ENCODE peak calls at places on chromosome 12, in five cellular contexts. Q is ovary, T is stomach, O is GM12878, R is breast epithelium. B is an unnamed sample.
A peak's percentile ranks its signal among the peaks of the same experiment; 100 is the strongest.

GRCh38 chr12:103756443-103756842 is 84.6 kb downstream of the NT5DC3 start:
- DNase-seq in Q (no peak), T (no peak), O (no peak), R (no peak), B (no peak)

GRCh38 chr12:9379023-9379742 is 171.0 kb upstream of the PZP start:
- DNase-seq in Q (no peak), T (no peak), O (no peak), R (no peak), B (no peak)

GRCh38 chr12:104219361-104219892 is 3.8 kb downstream of the TXNRD1 start:
- DNase-seq in Q (no peak), T (no peak), O (no peak), R (no peak), B (no peak)

GRCh38 chr12:52235001-52235760 is 2.1 kb downstream of the KRT7 start:
- DNase-seq in Q (no peak), T (no peak), O (no peak), R (peak; percentile 54), B (no peak)

GRCh38 chr12:108721824-108722223 is 9.5 kb downstream of the CORO1C start:
- DNase-seq in Q (no peak), T (no peak), O (no peak), R (no peak), B (no peak)

GRCh38 chr12:87021400-87021799 is 765.2 kb upstream of the MGAT4C start:
- DNase-seq in Q (no peak), T (no peak), O (no peak), R (no peak), B (no peak)

GRCh38 chr12:104121001-104121400 is 17.0 kb downstream of the NFYB start:
- DNase-seq in Q (no peak), T (no peak), O (no peak), R (no peak), B (no peak)

GRCh38 chr12:6696690-6697583 is 3.7 kb downstream of the PIANP start:
- DNase-seq in Q (no peak), T (no peak), O (peak; percentile 42), R (no peak), B (peak; percentile 52)

GRCh38 chr12:87142346-87142745 is 886.2 kb upstream of the MGAT4C start:
- DNase-seq in Q (no peak), T (no peak), O (no peak), R (no peak), B (no peak)

GRCh38 chr12:112130461-112130998 is 5.2 kb downstream of the TRAFD1 start:
- DNase-seq in Q (no peak), T (no peak), O (peak; percentile 70), R (no peak), B (no peak)

GRCh38 chr12:93459992-93460391 is 7.3 kb upstream of the MRPL42 start:
- DNase-seq in Q (no peak), T (no peak), O (no peak), R (no peak), B (no peak)

GRCh38 chr12:55619352-55620138 is 17.1 kb upstream of the OR10P1 start:
- DNase-seq in Q (no peak), T (no peak), O (peak; percentile 74), R (no peak), B (no peak)

GRCh38 chr12:981956-982355 is 9.1 kb upstream of the ERC1 start:
- DNase-seq in Q (no peak), T (no peak), O (no peak), R (no peak), B (no peak)

GRCh38 chr12:79897617-79898016 is 37.3 kb downstream of the PPP1R12A start:
- DNase-seq in Q (no peak), T (no peak), O (no peak), R (no peak), B (no peak)

GRCh38 chr12:49961111-49961922 is at the start of gene AQP5:
- DNase-seq in Q (peak; percentile 54), T (peak; percentile 34), O (no peak), R (no peak), B (peak; percentile 81)

GRCh38 chr12:12791756-12792346 is 6.4 kb downstream of the APOLD1 start:
- DNase-seq in Q (peak; percentile 52), T (no peak), O (no peak), R (no peak), B (no peak)

GRCh38 chr12:55707841-55708694 is at the start of gene ITGA7:
- DNase-seq in Q (peak; percentile 80), T (peak; percentile 74), O (no peak), R (no peak), B (peak; percentile 98)

GRCh38 chr12:107822356-107822755 is 47.9 kb downstream of the ASCL4 start:
- DNase-seq in Q (no peak), T (no peak), O (no peak), R (no peak), B (no peak)

GRCh38 chr12:23561536-23561935 is 387.9 kb downstream of the SOX5 start:
- DNase-seq in Q (no peak), T (no peak), O (no peak), R (no peak), B (no peak)

GRCh38 chr12:127389923-127390322 is 877.0 kb upstream of the TMEM132C start:
- DNase-seq in Q (no peak), T (no peak), O (no peak), R (no peak), B (no peak)

GRCh38 chr12:114186241-114187002 is 219.5 kb downstream of the TBX5 start:
- DNase-seq in Q (no peak), T (no peak), O (no peak), R (no peak), B (no peak)

GRCh38 chr12:106345739-106346138 is 11.8 kb upstream of the POLR3B start:
- DNase-seq in Q (no peak), T (peak; percentile 27), O (no peak), R (no peak), B (no peak)

GRCh38 chr12:70240677-70241076 is 2.6 kb upstream of the CNOT2 start:
- DNase-seq in Q (no peak), T (no peak), O (no peak), R (no peak), B (no peak)

GRCh38 chr12:51362307-51362706 is 15.8 kb upstream of the CELA1 start:
- DNase-seq in Q (no peak), T (no peak), O (no peak), R (no peak), B (no peak)

GRCh38 chr12:121748571-121749265 is 36.2 kb downstream of the TMEM120B start:
- DNase-seq in Q (peak; percentile 85), T (no peak), O (no peak), R (no peak), B (no peak)

GRCh38 chr12:6323340-6323994 is 13.0 kb downstream of the PLEKHG6 start:
- DNase-seq in Q (no peak), T (peak; percentile 42), O (peak; percentile 71), R (no peak), B (no peak)

GRCh38 chr12:93521225-93521854 is 51.1 kb upstream of the SOCS2 start:
- DNase-seq in Q (no peak), T (peak; percentile 72), O (no peak), R (no peak), B (no peak)

GRCh38 chr12:26426652-26427051 is 231.3 kb downstream of the SSPN start:
- DNase-seq in Q (no peak), T (no peak), O (no peak), R (no peak), B (no peak)

GRCh38 chr12:5064913-5065490 is 21.3 kb downstream of the KCNA5 start:
- DNase-seq in Q (no peak), T (no peak), O (no peak), R (no peak), B (no peak)

GRCh38 chr12:119202544-119202943 is 23.8 kb downstream of the HSPB8 start:
- DNase-seq in Q (no peak), T (no peak), O (no peak), R (no peak), B (no peak)

GRCh38 chr12:124674937-124675336 is 107.5 kb upstream of the NCOR2 start:
- DNase-seq in Q (no peak), T (no peak), O (no peak), R (no peak), B (no peak)
- H3K27ac ChIP-seq in Q (no peak overlapping the region), T (peak overlapping the region; percentile 46), O (no peak overlapping the region), R (no peak overlapping the region), B (no peak overlapping the region)

DNA sequence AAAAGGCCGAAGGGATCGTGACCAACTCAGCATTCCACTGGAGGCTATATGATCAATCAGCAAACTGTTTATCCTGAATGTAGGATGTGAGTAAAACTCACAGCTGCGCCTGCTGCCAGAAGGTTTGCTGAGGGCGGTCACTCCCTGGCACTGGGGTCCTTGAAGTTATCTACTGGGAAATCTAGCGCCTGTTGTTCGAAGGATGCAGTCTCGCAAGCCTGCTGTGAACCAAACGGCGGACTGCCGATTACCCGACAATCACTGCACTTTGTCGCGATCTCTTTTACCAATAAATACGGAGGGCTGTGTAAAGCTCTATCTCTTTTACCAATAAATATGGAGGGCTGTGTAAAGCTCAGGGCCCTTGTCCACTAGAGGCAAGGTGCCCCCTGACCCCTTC is 12.9 kb downstream of the DDX51 start:
- DNase-seq in Q (no peak), T (no peak), O (no peak), R (no peak), B (no peak)
- H3K27me3 ChIP-seq in Q (no peaks in the 10 kb centered on the region), T (no peaks in the 10 kb centered on the region), O (no peaks in the 10 kb centered on the region), R (no peaks in the 10 kb centered on the region), B (no peaks in the 10 kb centered on the region)

GRCh38 chr12:44848771-44849085 is 27.4 kb downstream of the NELL2 start:
- DNase-seq in Q (no peak), T (no peak), O (peak; percentile 17), R (no peak), B (no peak)
- H3K36me3 ChIP-seq in Q (no peaks in the 10 kb centered on the region), T (no peaks in the 10 kb centered on the region), O (no peaks in the 10 kb centered on the region), R (no peaks in the 10 kb centered on the region), B (no peaks in the 10 kb centered on the region)

GRCh38 chr12:57128519-57129247 is 400 bp downstream of the LRP1 start:
- DNase-seq in Q (no peak), T (no peak), O (no peak), R (no peak), B (no peak)
- H3K27ac ChIP-seq in Q (peak overlapping the region; percentile 96), T (peak overlapping the region; percentile 96), O (no peak overlapping the region), R (peak overlapping the region; percentile 97), B (peak overlapping the region; percentile 31)

DNA sequence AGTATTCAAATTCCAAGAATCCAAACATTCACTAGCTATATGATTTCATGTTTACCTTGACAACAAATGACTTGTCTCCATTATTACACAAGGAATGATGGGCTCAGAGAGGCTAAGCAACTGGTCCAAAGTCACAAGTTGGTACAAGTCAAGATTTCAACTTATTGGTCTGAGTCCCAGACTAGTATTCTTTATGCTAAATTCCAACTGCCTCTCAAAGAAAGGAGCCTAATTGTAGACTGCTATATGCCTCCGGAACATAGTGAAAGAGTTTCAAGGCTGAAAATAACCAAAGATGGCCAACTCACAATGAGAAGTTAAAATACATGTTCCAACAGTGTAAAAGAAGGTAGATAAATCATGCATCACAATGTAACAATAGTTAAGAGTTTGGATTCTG is 7.5 kb downstream of the BTG1 start:
- DNase-seq in Q (no peak), T (no peak), O (no peak), R (no peak), B (no peak)
- H3K27me3 ChIP-seq in Q (no peaks in the 10 kb centered on the region), T (no peaks in the 10 kb centered on the region), O (no peaks in the 10 kb centered on the region), R (no peaks in the 10 kb centered on the region), B (no peaks in the 10 kb centered on the region)